ENCODE peak calls at places on chromosomes 13 and 19, in eight cellular contexts. R is right cardiac atrium; V is RWPE1; X is coronary artery; A is activated CD4-positive, alpha-beta T cell treated with anti-CD3 and anti-CD28 coated beads for 1 hour; O is activated naive CD8-positive, alpha-beta T cell treated with anti-CD3 and anti-CD28 coated beads, Interleukin-2, amount 10 ng/mL, durations not matched to agents 7 days and 5 days; T is IMR-90; B is neural crest cell. Q is an unnamed sample.

GRCh38 chr13:40494513-40494912 is 171.9 kb downstream of the FOXO1 start:
- DNase-seq in O (no peak), V (no peak), B (no peak), R (no peak), A (no peak), X (no peak), T (no peak), Q (no peak)

GRCh38 chr19:34260771-34261173 is 6.4 kb downstream of the GARRE1 start:
- DNase-seq in V (no peak), A (no peak), T (peak; percentile 43), B (no peak), R (no peak), O (no peak), X (no peak), Q (no peak)

GRCh38 chr13:94435604-94436226 is 43.8 kb downstream of the DCT start:
- DNase-seq in V (peak; percentile 53), X (no peak), B (no peak), A (no peak), O (no peak), T (peak; percentile 58), R (no peak), Q (no peak)

GRCh38 chr13:72253754-72254153 is 386.8 kb upstream of the DACH1 start:
- DNase-seq in V (no peak), X (no peak), B (no peak), R (no peak), A (no peak), O (no peak), T (no peak), Q (no peak)

GRCh38 chr13:112971288-112971643 is 2.3 kb downstream of the MCF2L start:
- DNase-seq in B (no peak), A (no peak), T (no peak), R (peak; percentile 6), O (no peak), X (no peak), V (no peak), Q (no peak)

GRCh38 chr13:79385694-79386093 is 20.4 kb downstream of the RBM26 start:
- DNase-seq in B (no peak), V (peak; percentile 62), T (no peak), R (no peak), O (no peak), X (no peak), A (no peak), Q (no peak)

GRCh38 chr19:53960187-53960586 is 2.5 kb upstream of the CACNG8 start:
- DNase-seq in T (no peak), B (no peak), A (no peak), O (no peak), R (no peak), V (no peak), X (no peak), Q (no peak)

GRCh38 chr19:2767688-2768087 is 15.4 kb downstream of the SGTA start:
- DNase-seq in O (no peak), T (no peak), X (no peak), A (no peak), R (peak; percentile 57), B (no peak), V (no peak), Q (no peak)

GRCh38 chr13:98173431-98173921 is 3.6 kb downstream of the RNF113B start:
- DNase-seq in R (peak; percentile 49), V (no peak), X (no peak), O (no peak), T (peak; percentile 99), B (no peak), A (no peak), Q (no peak)

GRCh38 chr13:96817336-96817941 is 176.8 kb downstream of the OXGR1 start:
- DNase-seq in R (no peak), A (no peak), X (no peak), T (peak; percentile 10), O (no peak), V (no peak), B (no peak), Q (no peak)

GRCh38 chr13:29436291-29436690 is 159.2 kb downstream of the SLC7A1 start:
- DNase-seq in V (peak; percentile 67), T (peak; percentile 70), O (no peak), A (no peak), B (no peak), X (no peak), R (no peak), Q (no peak)

GRCh38 chr19:52258426-52258825 is 11.0 kb upstream of the ZNF766 start:
- DNase-seq in B (no peak), O (no peak), T (peak; percentile 28), X (no peak), R (no peak), A (no peak), V (no peak), Q (no peak)

GRCh38 chr13:23183292-23183691 is 2.5 kb downstream of the SGCG start:
- DNase-seq in R (peak; percentile 64), O (no peak), A (no peak), T (no peak), V (no peak), X (no peak), B (no peak), Q (no peak)

GRCh38 chr19:47132522-47132852 is 1.9 kb downstream of the SAE1 start:
- DNase-seq in A (no peak), X (no peak), B (no peak), R (no peak), T (no peak), O (no peak), V (no peak), Q (no peak)

GRCh38 chr13:106818971-106819370 is 251.0 kb upstream of the ARGLU1 start:
- DNase-seq in X (no peak), A (no peak), O (no peak), B (no peak), V (no peak), R (no peak), T (no peak), Q (no peak)

GRCh38 chr19:343451-343931 is 1.1 kb downstream of the MIER2 start:
- DNase-seq in O (no peak), A (no peak), V (peak; percentile 41), B (no peak), X (no peak), T (no peak), R (peak; percentile 52), Q (no peak)

GRCh38 chr13:79742923-79743322 is 262.0 kb downstream of the NDFIP2 start:
- DNase-seq in O (no peak), B (no peak), R (no peak), A (no peak), X (no peak), T (no peak), V (no peak), Q (no peak)

GRCh38 chr13:73943137-73943964 is 190.9 kb downstream of the KLF12 start:
- DNase-seq in V (no peak), T (no peak), O (no peak), A (no peak), X (no peak), R (no peak), B (no peak), Q (no peak)

GRCh38 chr19:29672933-29673336 is 7.7 kb downstream of the PLEKHF1 start:
- DNase-seq in R (peak; percentile 67), O (peak; percentile 77), B (no peak), A (peak; percentile 79), V (no peak), X (no peak), T (no peak), Q (peak; percentile 83)

GRCh38 chr19:43759515-43759914 is 4.8 kb upstream of the SMG9 start:
- DNase-seq in A (no peak), X (no peak), O (no peak), V (peak; percentile 86), B (no peak), T (peak; percentile 55), R (no peak), Q (no peak)

GRCh38 chr19:43078311-43078710 is 4.2 kb downstream of the PSG2 start:
- DNase-seq in X (no peak), O (no peak), R (no peak), V (peak; percentile 65), T (peak; percentile 81), B (no peak), A (no peak), Q (no peak)

GRCh38 chr13:64158910-64159309 is 2743.3 kb upstream of the PCDH20 start:
- DNase-seq in T (peak; percentile 41), O (no peak), A (no peak), X (no peak), R (no peak), V (peak; percentile 0), B (no peak), Q (no peak)

GRCh38 chr19:3167533-3168272 is 10.9 kb upstream of the S1PR4 start:
- DNase-seq in B (no peak), A (no peak), O (no peak), X (no peak), V (no peak), T (no peak), R (no peak), Q (no peak)

GRCh38 chr13:27135023-27135422 is 36.6 kb downstream of the USP12 start:
- DNase-seq in V (no peak), O (no peak), X (no peak), T (no peak), A (no peak), R (no peak), B (no peak), Q (no peak)

GRCh38 chr19:33329060-33329459 is 26.7 kb upstream of the CEBPA start:
- DNase-seq in B (no peak), X (no peak), T (no peak), R (no peak), O (no peak), V (no peak), A (no peak), Q (no peak)

GRCh38 chr13:87331178-87331577 is 340.0 kb upstream of the SLITRK5 start:
- DNase-seq in O (no peak), A (no peak), T (no peak), R (no peak), X (no peak), B (no peak), V (peak; percentile 62), Q (no peak)

Q was measured in vagina.